ENCODE peak calls at places on chromosomes 1 and 21, in seven cellular contexts. G is lung; E is prostate gland; M is neural progenitor cell; K is CD8-positive, alpha-beta T cell; I is mucosa of descending colon; N is RWPE2. H is an unnamed sample.

GRCh38 chr1:211653907-211654553 is 21.4 kb downstream of the NEK2 start:
- DNase-seq in K (no peak), E (no peak), G (no peak), M (peak), I (no peak), N (no peak), H (no peak)

GRCh38 chr1:94095112-94095637 is 25.8 kb downstream of the ABCA4 start:
- DNase-seq in I (peak), M (no peak), G (no peak), K (no peak), N (no peak), E (peak), H (no peak)

GRCh38 chr1:224704409-224704735 is 88.3 kb downstream of the CNIH3 start:
- DNase-seq in N (no peak), K (no peak), M (no peak), E (no peak), G (no peak), I (no peak), H (no peak)

GRCh38 chr1:161162052-161162451 is 2.8 kb downstream of the USP21 start:
- DNase-seq in E (no peak), K (no peak), M (no peak), I (no peak), N (no peak), G (no peak), H (no peak)

GRCh38 chr1:117606608-117607261 is 887 bp downstream of the TENT5C start:
- DNase-seq in E (peak), M (peak), K (peak), I (peak), G (peak), N (no peak), H (no peak)

GRCh38 chr1:168280577-168280976 is at the start of gene TBX19:
- DNase-seq in N (no peak), I (no peak), G (no peak), E (no peak), K (no peak), M (no peak), H (no peak)

GRCh38 chr1:198672124-198672523 is 33.3 kb downstream of the PTPRC start:
- DNase-seq in G (no peak), M (no peak), K (no peak), E (no peak), I (no peak), N (no peak), H (no peak)

GRCh38 chr21:35423694-35424093 is 374.6 kb upstream of the RUNX1 start:
- DNase-seq in E (no peak), G (no peak), N (no peak), K (no peak), I (no peak), M (no peak), H (no peak)

GRCh38 chr1:111990026-111990877 is 784 bp upstream of the KCND3 start:
- DNase-seq in G (no peak), M (peak), I (peak), K (no peak), N (no peak), E (peak), H (peak)

GRCh38 chr1:205492201-205492667 is 12.2 kb upstream of the CDK18 start:
- DNase-seq in K (no peak), E (no peak), M (no peak), G (no peak), I (no peak), N (no peak), H (no peak)

GRCh38 chr1:242133351-242133750 is 134.5 kb upstream of the MAP1LC3C start:
- DNase-seq in G (no peak), E (no peak), N (no peak), I (no peak), M (no peak), K (no peak), H (no peak)

GRCh38 chr1:204431310-204432184 is 19.9 kb upstream of the PPP1R15B start:
- DNase-seq in I (peak), G (peak), K (peak), M (peak), N (no peak), E (peak), H (peak)

GRCh38 chr1:234925440-234926251 is 203.0 kb downstream of the TOMM20 start:
- DNase-seq in G (no peak), E (peak), I (no peak), N (no peak), M (no peak), K (no peak), H (no peak)

GRCh38 chr1:153617677-153618076 is 1.6 kb upstream of the S100A14 start:
- DNase-seq in E (no peak), G (peak), K (peak), N (peak), M (peak), I (peak), H (peak)

GRCh38 chr1:178093958-178094751 is at the start of gene RASAL2:
- DNase-seq in I (peak), G (peak), K (no peak), M (peak), N (peak), E (peak), H (peak)

GRCh38 chr21:37555672-37556261 is 189.2 kb downstream of the DYRK1A start:
- DNase-seq in K (no peak), G (no peak), M (peak), I (no peak), N (no peak), E (no peak), H (no peak)

GRCh38 chr1:67415041-67415440 is 15.2 kb downstream of the SERBP1 start:
- DNase-seq in G (no peak), N (no peak), K (no peak), M (no peak), E (no peak), I (no peak), H (no peak)

GRCh38 chr1:243837907-243838546 is 12.0 kb downstream of the AKT3 start:
- DNase-seq in K (no peak), I (no peak), E (no peak), G (no peak), N (no peak), M (no peak), H (no peak)

GRCh38 chr1:119160851-119161250 is 20.4 kb upstream of the WARS2 start:
- DNase-seq in N (no peak), E (no peak), G (no peak), I (no peak), K (no peak), M (no peak), H (no peak)

GRCh38 chr1:20871419-20871818 is 84.3 kb upstream of the HP1BP3 start:
- DNase-seq in G (no peak), I (no peak), K (no peak), E (no peak), M (no peak), N (no peak), H (no peak)

DNA sequence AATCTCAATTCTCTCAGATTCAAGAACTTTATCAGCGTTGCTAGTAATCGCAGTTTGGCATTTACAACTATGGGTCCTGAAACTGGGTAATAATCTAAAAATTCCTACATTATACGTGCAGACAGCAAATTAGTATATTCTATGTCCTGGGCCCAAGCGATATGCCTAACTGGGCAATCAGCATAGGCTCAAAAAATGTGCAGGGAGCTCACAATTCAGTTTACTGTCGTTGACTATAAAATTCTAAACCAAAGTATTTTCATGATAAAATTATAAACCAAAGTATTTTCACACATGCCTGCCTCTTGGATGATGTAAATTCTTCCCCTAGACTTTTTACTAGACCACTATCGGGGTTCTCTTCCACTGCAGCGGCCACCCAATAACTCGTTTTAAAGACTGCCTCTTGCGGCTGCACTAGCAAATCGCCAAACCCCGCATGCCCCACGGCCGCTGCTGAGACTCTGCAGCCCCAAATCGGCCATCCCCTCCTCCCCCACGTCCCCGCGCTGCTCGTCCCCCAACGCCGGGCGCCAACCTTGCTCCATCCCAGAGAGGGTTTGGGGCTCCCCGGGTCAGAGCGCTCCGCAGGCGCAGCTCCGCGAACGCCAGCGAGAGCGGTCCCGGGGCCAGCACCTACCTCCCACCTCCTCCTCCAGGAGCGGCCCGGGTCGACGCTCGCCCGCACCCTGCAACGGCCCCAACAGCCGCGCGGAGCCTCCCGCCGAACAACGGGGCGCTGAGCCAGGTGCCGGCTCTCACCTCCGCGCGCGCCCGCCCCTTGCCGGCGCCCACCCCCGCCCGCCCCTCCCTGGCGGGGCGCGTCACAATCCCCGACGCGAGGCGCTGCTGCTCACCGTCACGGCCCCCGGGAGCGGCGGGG is 506 bp downstream of the SSX2IP start:
- DNase-seq in I (no peak), G (peak), M (peak), E (peak), N (no peak), K (no peak), H (peak)
- TF ChIP-seq CTCF in I (no peak), G (no peak), M (peak), E (peak), N (peak), K (no peak), H (no peak)

DNA sequence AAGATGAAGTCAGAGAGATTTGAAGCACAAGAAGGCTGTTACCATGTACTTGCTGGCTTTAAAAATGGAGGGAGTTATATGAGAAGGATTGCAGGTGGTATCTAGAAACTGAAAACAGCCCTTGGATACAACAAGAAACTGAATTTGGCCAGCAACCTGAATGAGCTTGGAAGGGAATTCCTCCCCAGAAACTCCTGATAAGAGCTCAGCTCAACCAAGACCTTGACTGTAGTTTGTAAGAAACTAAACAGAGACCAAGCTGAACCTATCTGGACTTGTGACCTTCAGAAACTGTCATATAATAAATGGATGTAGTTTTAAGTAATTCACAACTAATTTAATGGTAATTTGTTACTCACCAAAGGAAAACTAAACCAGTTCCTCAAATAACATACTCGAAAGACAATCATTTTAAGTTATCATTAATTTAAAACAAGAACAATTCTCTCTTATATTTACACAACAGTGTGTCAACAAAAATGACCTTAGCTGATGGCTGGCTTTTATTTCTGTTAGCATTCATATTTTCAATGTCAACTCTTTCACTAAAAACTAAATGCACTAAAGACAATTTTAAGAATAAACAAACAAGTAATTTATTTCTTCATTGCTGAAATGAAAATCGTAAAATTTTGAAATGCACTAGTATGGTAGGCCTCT is 1218.4 kb upstream of the TMPRSS15 start:
- DNase-seq in E (no peak), K (no peak), I (no peak), N (no peak), G (no peak), M (no peak), H (no peak)
- TF ChIP-seq CTCF in E (no peak), K (no peak), I (no peak), N (no peak), G (no peak), M (no peak), H (no peak)

GRCh38 chr1:246117066-246117791 is 389.9 kb downstream of the SMYD3 start:
- DNase-seq in M (peak), K (peak), G (peak), E (no peak), N (no peak), I (no peak), H (peak)
- TF ChIP-seq CTCF in M (peak), K (peak), G (peak), E (peak), N (peak), I (no peak), H (peak)

DNA sequence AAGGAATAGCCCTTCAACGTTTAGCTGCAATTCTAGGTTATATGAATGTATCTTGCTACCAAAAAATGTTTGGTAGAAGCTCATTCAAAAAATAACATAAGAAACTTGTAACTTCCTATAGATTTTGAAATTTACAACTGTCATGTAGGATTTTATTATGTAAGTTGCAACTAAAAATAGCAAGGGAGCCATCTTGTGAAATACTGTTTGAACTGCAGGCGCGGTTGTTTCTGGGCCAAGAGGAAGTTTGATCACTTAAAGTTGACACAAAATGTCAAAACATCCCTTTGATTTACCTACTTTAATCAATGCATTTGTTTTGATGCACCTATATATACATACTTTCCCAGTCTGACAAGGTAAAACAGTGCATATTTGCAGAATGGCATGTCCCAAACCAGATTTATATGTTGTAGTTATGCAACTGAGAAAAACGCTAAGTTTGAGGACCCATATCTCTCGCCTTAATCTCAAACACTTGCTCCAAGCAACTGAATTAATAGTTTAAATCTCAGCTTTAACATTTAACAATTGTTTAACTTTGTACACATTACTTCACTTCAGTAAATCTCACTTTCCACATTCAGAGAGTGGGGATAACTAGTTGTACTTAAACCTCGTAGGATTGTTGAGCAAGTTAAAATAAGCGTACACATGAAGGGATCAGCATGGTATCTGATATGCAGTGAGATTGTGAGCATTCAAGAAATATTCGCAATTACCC is 63.9 kb downstream of the KCNK2 start:
- DNase-seq in I (peak), N (no peak), E (no peak), K (no peak), G (no peak), M (peak), H (peak)
- TF ChIP-seq CTCF in I (no peak), N (peak), E (no peak), K (no peak), G (no peak), M (peak), H (no peak)

DNA sequence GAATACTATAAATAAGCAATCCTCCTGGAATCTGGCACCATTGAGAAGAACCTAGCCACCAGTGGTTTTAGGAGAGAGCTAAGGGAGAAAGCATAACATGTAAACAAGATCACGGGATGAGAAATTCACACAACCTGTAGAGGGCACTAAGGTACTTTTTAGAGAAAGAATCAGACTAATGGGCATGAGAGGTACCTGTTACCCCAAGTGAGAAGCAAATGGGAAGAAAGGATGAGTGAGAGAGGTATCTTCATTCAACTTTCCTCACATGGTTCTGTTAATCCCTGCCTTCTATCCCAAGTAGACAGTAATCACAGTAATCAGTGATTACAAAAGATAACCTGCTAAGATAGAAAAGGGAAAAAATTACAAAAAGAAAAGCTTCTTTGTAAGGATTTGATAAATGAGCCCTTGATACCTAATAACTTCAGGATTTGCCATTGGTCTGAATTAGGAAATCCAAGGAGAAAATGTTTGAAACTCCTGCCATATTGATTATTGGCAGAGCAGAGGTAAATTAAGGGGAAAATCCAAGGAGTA is 251.1 kb upstream of the ADGRL2 start:
- DNase-seq in G (no peak), N (no peak), I (no peak), M (peak), K (no peak), E (no peak), H (no peak)
- TF ChIP-seq CTCF in G (no peak), N (peak), I (no peak), M (peak), K (no peak), E (peak), H (peak)

GRCh38 chr1:30601316-30602085 is 121.9 kb downstream of the MATN1 start:
- DNase-seq in E (no peak), G (peak), K (no peak), M (peak), I (no peak), N (no peak), H (no peak)
- TF ChIP-seq CTCF in E (no peak), G (no peak), K (no peak), M (peak), I (no peak), N (no peak), H (no peak)

GRCh38 chr1:63623952-63624351 is 30.7 kb downstream of the PGM1 start:
- DNase-seq in M (peak), G (no peak), I (no peak), N (no peak), K (no peak), E (no peak), H (no peak)

GRCh38 chr1:63626222-63626621 is 33.0 kb downstream of the PGM1 start:
- DNase-seq in E (no peak), K (no peak), N (no peak), G (no peak), M (no peak), I (no peak), H (no peak)

GRCh38 chr1:63621698-63622097 is 28.5 kb downstream of the PGM1 start:
- DNase-seq in M (no peak), G (no peak), I (no peak), E (peak), K (no peak), N (no peak), H (no peak)

GRCh38 chr1:63622847-63623566 is 29.8 kb downstream of the PGM1 start:
- DNase-seq in G (no peak), N (no peak), I (no peak), K (no peak), M (peak), E (no peak), H (no peak)

DNA sequence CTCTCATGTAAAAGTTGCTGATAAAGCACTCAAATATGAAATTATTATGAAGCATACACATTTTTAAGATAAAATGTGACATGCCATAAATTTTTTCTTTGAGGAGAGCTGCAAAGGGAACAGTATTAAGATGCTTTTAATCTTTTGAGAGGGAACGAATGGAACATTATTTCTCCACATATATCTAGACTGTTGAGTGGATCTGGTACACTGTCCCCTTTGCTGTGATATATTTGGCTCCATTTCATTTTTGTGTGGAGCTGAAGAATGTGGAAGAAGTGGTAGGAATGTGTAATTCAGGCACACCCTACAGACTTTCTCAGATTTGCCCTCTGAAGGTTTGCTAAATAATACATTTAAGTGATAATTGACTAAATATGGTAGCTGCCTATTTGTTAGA is 31.7 kb downstream of the PGM1 start:
- DNase-seq in G (no peak), M (no peak), I (no peak), N (no peak), K (no peak), E (no peak), H (no peak)
- TF ChIP-seq CTCF in G (no peak), M (no peak), I (no peak), N (no peak), K (no peak), E (no peak), H (no peak)

GRCh38 chr21:32112194-32112593 is 166.7 kb downstream of the MIS18A start:
- DNase-seq in K (no peak), G (no peak), M (no peak), N (no peak), I (no peak), E (no peak), H (no peak)
- TF ChIP-seq CTCF in K (no peak), G (no peak), M (no peak), N (no peak), I (no peak), E (no peak), H (no peak)

GRCh38 chr21:21690068-21690665 is 692.0 kb downstream of the NCAM2 start:
- DNase-seq in K (no peak), G (no peak), E (no peak), M (no peak), I (no peak), N (no peak), H (no peak)

DNA sequence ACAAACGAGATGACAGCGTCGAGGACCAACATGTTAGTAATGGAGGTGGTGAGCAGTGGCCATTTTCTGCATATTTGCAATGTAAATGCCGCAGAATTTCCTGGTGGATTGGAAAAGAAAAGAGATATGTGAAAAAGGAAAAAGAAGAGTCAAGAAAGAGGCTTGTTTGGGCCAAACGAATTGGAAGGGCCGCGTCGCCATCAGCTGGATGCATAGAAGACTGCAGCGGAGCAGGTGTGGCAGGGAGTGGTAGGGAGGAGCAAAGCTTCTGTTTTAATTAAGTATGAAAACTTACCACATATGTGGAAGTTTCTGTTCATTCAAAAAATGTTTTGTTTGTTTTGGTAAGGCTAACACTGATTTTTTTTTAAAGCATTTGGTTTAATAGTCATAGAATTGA is 690.7 kb downstream of the NCAM2 start:
- DNase-seq in N (no peak), K (no peak), G (no peak), E (no peak), I (no peak), M (peak), H (peak)
- TF ChIP-seq CTCF in N (no peak), K (no peak), G (no peak), E (no peak), I (no peak), M (peak), H (no peak)

H was measured in endothelial cell.